ENCODE peak calls at places on chromosomes 13 and 19, in seven cellular contexts. One of them, this sample, is unnamed. For H3K9me3, the result is how much of the 10 kb centered on the place peaks cover.

GRCh38 chr13:33275916-33276315 is 9.6 kb downstream of the STARD13 start:
- DNase-seq in HCT116: no peak
- DNase-seq in effector memory CD4-positive, alpha-beta T cell: no peak
- DNase-seq in CD4-positive, CD25-positive, alpha-beta regulatory T cell: no peak
- DNase-seq in neuronal stem cell: no peak
- DNase-seq in mucosa of descending colon: no peak
- DNase-seq in MM.1S: no peak
- DNase-seq in this sample: no peak

GRCh38 chr13:48316826-48317510 is 13.4 kb downstream of the RB1 start:
- DNase-seq in HCT116: no peak
- DNase-seq in effector memory CD4-positive, alpha-beta T cell: no peak
- DNase-seq in CD4-positive, CD25-positive, alpha-beta regulatory T cell: no peak
- DNase-seq in neuronal stem cell: no peak
- DNase-seq in mucosa of descending colon: no peak
- DNase-seq in MM.1S: no peak
- DNase-seq in this sample: no peak

GRCh38 chr13:28657784-28658538 is 969 bp upstream of the POMP start:
- DNase-seq in HCT116: no peak
- DNase-seq in effector memory CD4-positive, alpha-beta T cell: no peak
- DNase-seq in CD4-positive, CD25-positive, alpha-beta regulatory T cell: peak
- DNase-seq in neuronal stem cell: no peak
- DNase-seq in mucosa of descending colon: no peak
- DNase-seq in MM.1S: no peak
- DNase-seq in this sample: no peak

GRCh38 chr19:12365094-12365371 is 450 bp downstream of the ZNF442 start:
- DNase-seq in HCT116: no peak
- DNase-seq in effector memory CD4-positive, alpha-beta T cell: no peak
- DNase-seq in CD4-positive, CD25-positive, alpha-beta regulatory T cell: no peak
- DNase-seq in neuronal stem cell: no peak
- DNase-seq in mucosa of descending colon: no peak
- DNase-seq in MM.1S: no peak
- DNase-seq in this sample: no peak

GRCh38 chr13:45847554-45848224 is 3.9 kb downstream of the SIAH3 start:
- DNase-seq in HCT116: no peak
- DNase-seq in effector memory CD4-positive, alpha-beta T cell: peak
- DNase-seq in CD4-positive, CD25-positive, alpha-beta regulatory T cell: peak
- DNase-seq in neuronal stem cell: no peak
- DNase-seq in mucosa of descending colon: peak
- DNase-seq in MM.1S: peak
- DNase-seq in this sample: peak

GRCh38 chr19:57103573-57104277 is 16.1 kb upstream of the USP29 start:
- DNase-seq in HCT116: peak
- DNase-seq in effector memory CD4-positive, alpha-beta T cell: peak
- DNase-seq in CD4-positive, CD25-positive, alpha-beta regulatory T cell: peak
- DNase-seq in neuronal stem cell: peak
- DNase-seq in mucosa of descending colon: no peak
- DNase-seq in MM.1S: peak
- DNase-seq in this sample: peak

GRCh38 chr13:49305824-49306425 is 58.2 kb downstream of the CDADC1 start:
- DNase-seq in HCT116: no peak
- DNase-seq in effector memory CD4-positive, alpha-beta T cell: no peak
- DNase-seq in CD4-positive, CD25-positive, alpha-beta regulatory T cell: no peak
- DNase-seq in neuronal stem cell: no peak
- DNase-seq in mucosa of descending colon: no peak
- DNase-seq in MM.1S: no peak
- DNase-seq in this sample: no peak

GRCh38 chr13:40639226-40639681 is 27.2 kb downstream of the FOXO1 start:
- DNase-seq in HCT116: no peak
- DNase-seq in effector memory CD4-positive, alpha-beta T cell: no peak
- DNase-seq in CD4-positive, CD25-positive, alpha-beta regulatory T cell: no peak
- DNase-seq in neuronal stem cell: no peak
- DNase-seq in mucosa of descending colon: no peak
- DNase-seq in MM.1S: no peak
- DNase-seq in this sample: peak

GRCh38 chr19:56707821-56708220 is 36.3 kb upstream of the ZNF835 start:
- DNase-seq in HCT116: no peak
- DNase-seq in effector memory CD4-positive, alpha-beta T cell: no peak
- DNase-seq in CD4-positive, CD25-positive, alpha-beta regulatory T cell: no peak
- DNase-seq in neuronal stem cell: no peak
- DNase-seq in mucosa of descending colon: no peak
- DNase-seq in MM.1S: no peak
- DNase-seq in this sample: no peak

GRCh38 chr13:80131204-80131603 is 209.7 kb downstream of the SPRY2 start:
- DNase-seq in HCT116: no peak
- DNase-seq in effector memory CD4-positive, alpha-beta T cell: no peak
- DNase-seq in CD4-positive, CD25-positive, alpha-beta regulatory T cell: no peak
- DNase-seq in neuronal stem cell: no peak
- DNase-seq in mucosa of descending colon: peak
- DNase-seq in MM.1S: no peak
- DNase-seq in this sample: peak

GRCh38 chr19:30690935-30691505 is 318.8 kb downstream of the ZNF536 start:
- DNase-seq in HCT116: no peak
- DNase-seq in effector memory CD4-positive, alpha-beta T cell: no peak
- DNase-seq in CD4-positive, CD25-positive, alpha-beta regulatory T cell: no peak
- DNase-seq in neuronal stem cell: no peak
- DNase-seq in mucosa of descending colon: no peak
- DNase-seq in MM.1S: no peak
- DNase-seq in this sample: no peak

GRCh38 chr19:11091343-11092153 is 2.3 kb downstream of the LDLR start:
- DNase-seq in HCT116: peak
- DNase-seq in effector memory CD4-positive, alpha-beta T cell: peak
- DNase-seq in CD4-positive, CD25-positive, alpha-beta regulatory T cell: peak
- DNase-seq in neuronal stem cell: no peak
- DNase-seq in mucosa of descending colon: peak
- DNase-seq in MM.1S: no peak
- DNase-seq in this sample: peak

DNA sequence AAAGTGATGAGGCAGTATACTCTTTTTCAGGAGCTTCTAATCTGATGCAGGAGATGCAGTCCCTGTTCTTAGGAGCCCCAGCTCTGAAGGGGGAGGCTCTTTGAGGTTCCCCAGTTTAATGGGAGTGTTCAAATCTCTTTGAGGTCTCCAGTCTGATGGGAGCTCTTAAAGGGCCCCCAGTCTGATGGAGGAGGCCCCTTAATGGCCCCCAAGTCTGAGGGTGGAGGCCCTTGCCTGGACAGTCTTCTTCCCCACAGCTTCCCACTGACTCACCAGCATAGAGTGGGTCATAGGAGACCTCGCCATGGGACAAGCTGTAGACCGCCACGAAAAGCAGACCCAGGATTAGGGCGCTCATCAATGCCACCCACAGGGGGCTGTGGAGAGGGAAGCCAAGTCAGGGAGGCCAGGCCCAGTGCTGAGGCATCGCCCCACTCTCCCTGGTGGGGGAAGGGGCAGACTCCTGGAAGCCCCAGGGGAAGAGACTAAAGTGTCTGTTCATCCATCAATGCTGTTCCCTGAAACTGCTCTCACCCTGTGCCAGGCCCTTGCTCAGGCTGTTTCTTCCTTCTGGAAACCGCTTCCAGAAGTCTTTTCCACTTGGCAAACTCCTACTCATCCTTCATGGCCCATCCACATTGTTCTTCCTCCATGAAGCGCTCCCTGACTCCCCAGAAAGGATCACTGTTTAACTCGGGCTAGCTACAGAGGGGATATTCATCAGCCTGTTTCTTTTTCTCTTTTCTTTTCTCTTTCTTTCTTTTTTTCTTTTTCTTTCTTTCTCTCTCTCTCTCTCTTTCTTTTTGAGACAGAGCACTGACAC is 2.1 kb downstream of the TM6SF2 start:
- DNase-seq in HCT116: no peak
- DNase-seq in effector memory CD4-positive, alpha-beta T cell: no peak
- DNase-seq in CD4-positive, CD25-positive, alpha-beta regulatory T cell: no peak
- DNase-seq in neuronal stem cell: no peak
- DNase-seq in mucosa of descending colon: no peak
- DNase-seq in MM.1S: no peak
- DNase-seq in this sample: no peak
- H3K9me3 ChIP-seq in HCT116: under half
- H3K9me3 ChIP-seq in effector memory CD4-positive, alpha-beta T cell: under half
- H3K9me3 ChIP-seq in CD4-positive, CD25-positive, alpha-beta regulatory T cell: under half
- H3K9me3 ChIP-seq in neuronal stem cell: under half
- H3K9me3 ChIP-seq in mucosa of descending colon: under half
- H3K9me3 ChIP-seq in MM.1S: under half
- H3K9me3 ChIP-seq in this sample: under half

GRCh38 chr19:41657157-41657556 is 30.3 kb upstream of the CEACAM4 start:
- DNase-seq in HCT116: no peak
- DNase-seq in effector memory CD4-positive, alpha-beta T cell: no peak
- DNase-seq in CD4-positive, CD25-positive, alpha-beta regulatory T cell: no peak
- DNase-seq in neuronal stem cell: no peak
- DNase-seq in mucosa of descending colon: no peak
- DNase-seq in MM.1S: peak
- DNase-seq in this sample: no peak
- H3K9me3 ChIP-seq in HCT116: under half
- H3K9me3 ChIP-seq in effector memory CD4-positive, alpha-beta T cell: under half
- H3K9me3 ChIP-seq in CD4-positive, CD25-positive, alpha-beta regulatory T cell: under half
- H3K9me3 ChIP-seq in neuronal stem cell: under half
- H3K9me3 ChIP-seq in mucosa of descending colon: under half
- H3K9me3 ChIP-seq in MM.1S: under half
- H3K9me3 ChIP-seq in this sample: under half

GRCh38 chr13:96491103-96491502 is 401.2 kb downstream of the HS6ST3 start:
- DNase-seq in HCT116: no peak
- DNase-seq in effector memory CD4-positive, alpha-beta T cell: no peak
- DNase-seq in CD4-positive, CD25-positive, alpha-beta regulatory T cell: no peak
- DNase-seq in neuronal stem cell: no peak
- DNase-seq in mucosa of descending colon: no peak
- DNase-seq in MM.1S: no peak
- DNase-seq in this sample: no peak

GRCh38 chr13:96490590-96490989 is 400.7 kb downstream of the HS6ST3 start:
- DNase-seq in HCT116: no peak
- DNase-seq in effector memory CD4-positive, alpha-beta T cell: no peak
- DNase-seq in CD4-positive, CD25-positive, alpha-beta regulatory T cell: no peak
- DNase-seq in neuronal stem cell: no peak
- DNase-seq in mucosa of descending colon: no peak
- DNase-seq in MM.1S: no peak
- DNase-seq in this sample: no peak

GRCh38 chr13:96492758-96493157 is 402.9 kb downstream of the HS6ST3 start:
- DNase-seq in HCT116: no peak
- DNase-seq in effector memory CD4-positive, alpha-beta T cell: no peak
- DNase-seq in CD4-positive, CD25-positive, alpha-beta regulatory T cell: no peak
- DNase-seq in neuronal stem cell: no peak
- DNase-seq in mucosa of descending colon: no peak
- DNase-seq in MM.1S: no peak
- DNase-seq in this sample: no peak
- H3K9me3 ChIP-seq in HCT116: under half
- H3K9me3 ChIP-seq in effector memory CD4-positive, alpha-beta T cell: under half
- H3K9me3 ChIP-seq in CD4-positive, CD25-positive, alpha-beta regulatory T cell: under half
- H3K9me3 ChIP-seq in neuronal stem cell: under half
- H3K9me3 ChIP-seq in mucosa of descending colon: under half
- H3K9me3 ChIP-seq in MM.1S: under half
- H3K9me3 ChIP-seq in this sample: under half

GRCh38 chr13:19305434-19305833 is 123.8 kb upstream of the TUBA3C start:
- DNase-seq in HCT116: no peak
- DNase-seq in effector memory CD4-positive, alpha-beta T cell: no peak
- DNase-seq in CD4-positive, CD25-positive, alpha-beta regulatory T cell: no peak
- DNase-seq in neuronal stem cell: no peak
- DNase-seq in mucosa of descending colon: no peak
- DNase-seq in MM.1S: no peak
- DNase-seq in this sample: no peak
- H3K9me3 ChIP-seq in HCT116: under half
- H3K9me3 ChIP-seq in effector memory CD4-positive, alpha-beta T cell: under half
- H3K9me3 ChIP-seq in CD4-positive, CD25-positive, alpha-beta regulatory T cell: under half
- H3K9me3 ChIP-seq in neuronal stem cell: under half
- H3K9me3 ChIP-seq in mucosa of descending colon: under half
- H3K9me3 ChIP-seq in MM.1S: under half
- H3K9me3 ChIP-seq in this sample: under half

GRCh38 chr13:54945978-54946377 is 1917.4 kb downstream of the OLFM4 start:
- DNase-seq in HCT116: no peak
- DNase-seq in effector memory CD4-positive, alpha-beta T cell: no peak
- DNase-seq in CD4-positive, CD25-positive, alpha-beta regulatory T cell: no peak
- DNase-seq in neuronal stem cell: no peak
- DNase-seq in mucosa of descending colon: no peak
- DNase-seq in MM.1S: no peak
- DNase-seq in this sample: no peak
- H3K9me3 ChIP-seq in HCT116: under half
- H3K9me3 ChIP-seq in effector memory CD4-positive, alpha-beta T cell: under half
- H3K9me3 ChIP-seq in CD4-positive, CD25-positive, alpha-beta regulatory T cell: under half
- H3K9me3 ChIP-seq in neuronal stem cell: under half
- H3K9me3 ChIP-seq in mucosa of descending colon: half or more
- H3K9me3 ChIP-seq in MM.1S: under half
- H3K9me3 ChIP-seq in this sample: under half

GRCh38 chr13:42577538-42577937 is 3.6 kb downstream of the TNFSF11 start:
- DNase-seq in HCT116: no peak
- DNase-seq in effector memory CD4-positive, alpha-beta T cell: no peak
- DNase-seq in CD4-positive, CD25-positive, alpha-beta regulatory T cell: no peak
- DNase-seq in neuronal stem cell: no peak
- DNase-seq in mucosa of descending colon: no peak
- DNase-seq in MM.1S: no peak
- DNase-seq in this sample: no peak

GRCh38 chr13:42575938-42576337 is 2.0 kb downstream of the TNFSF11 start:
- DNase-seq in HCT116: no peak
- DNase-seq in effector memory CD4-positive, alpha-beta T cell: no peak
- DNase-seq in CD4-positive, CD25-positive, alpha-beta regulatory T cell: no peak
- DNase-seq in neuronal stem cell: no peak
- DNase-seq in mucosa of descending colon: no peak
- DNase-seq in MM.1S: no peak
- DNase-seq in this sample: no peak

GRCh38 chr13:42580644-42581043 is 6.7 kb downstream of the TNFSF11 start:
- DNase-seq in HCT116: no peak
- DNase-seq in effector memory CD4-positive, alpha-beta T cell: no peak
- DNase-seq in CD4-positive, CD25-positive, alpha-beta regulatory T cell: no peak
- DNase-seq in neuronal stem cell: no peak
- DNase-seq in mucosa of descending colon: no peak
- DNase-seq in MM.1S: no peak
- DNase-seq in this sample: no peak

GRCh38 chr13:42581427-42581826 is 7.5 kb downstream of the TNFSF11 start:
- DNase-seq in HCT116: no peak
- DNase-seq in effector memory CD4-positive, alpha-beta T cell: no peak
- DNase-seq in CD4-positive, CD25-positive, alpha-beta regulatory T cell: no peak
- DNase-seq in neuronal stem cell: no peak
- DNase-seq in mucosa of descending colon: no peak
- DNase-seq in MM.1S: no peak
- DNase-seq in this sample: no peak
- H3K9me3 ChIP-seq in HCT116: under half
- H3K9me3 ChIP-seq in effector memory CD4-positive, alpha-beta T cell: under half
- H3K9me3 ChIP-seq in CD4-positive, CD25-positive, alpha-beta regulatory T cell: under half
- H3K9me3 ChIP-seq in neuronal stem cell: under half
- H3K9me3 ChIP-seq in mucosa of descending colon: under half
- H3K9me3 ChIP-seq in MM.1S: under half
- H3K9me3 ChIP-seq in this sample: under half

DNA sequence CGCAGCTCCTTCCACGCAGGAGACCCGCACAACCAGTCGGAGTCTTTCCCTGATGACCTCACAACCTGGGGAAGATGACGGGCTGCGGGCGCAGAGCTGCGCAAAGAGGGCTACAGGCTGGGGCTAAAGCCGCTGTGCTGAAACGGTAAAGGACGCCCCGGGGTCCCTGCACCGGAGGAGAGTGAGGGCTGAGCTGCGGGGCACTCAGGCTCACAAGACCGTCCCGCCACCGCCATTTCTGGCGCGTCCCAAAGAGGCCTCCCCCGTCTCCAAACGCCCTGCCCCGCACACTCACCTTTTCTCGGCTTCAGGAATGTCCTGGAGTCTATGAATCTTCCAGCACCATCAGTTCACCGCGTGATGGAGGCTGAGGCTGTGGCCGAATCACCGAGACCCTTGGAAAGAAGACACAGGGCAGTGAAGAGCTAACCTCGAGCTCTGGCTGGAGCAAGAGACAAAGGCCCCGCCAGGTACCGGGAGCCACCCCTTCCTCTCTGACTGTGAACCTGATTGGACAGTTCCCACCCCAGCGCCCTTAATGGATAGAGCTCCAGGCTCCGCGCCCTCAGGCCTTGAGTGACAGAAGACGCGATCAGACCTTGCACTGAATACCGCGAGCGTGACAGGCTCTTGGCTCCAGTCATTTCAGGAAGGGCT is 41.8 kb upstream of the ZNF429 start:
- DNase-seq in HCT116: no peak
- DNase-seq in effector memory CD4-positive, alpha-beta T cell: no peak
- DNase-seq in CD4-positive, CD25-positive, alpha-beta regulatory T cell: peak
- DNase-seq in neuronal stem cell: peak
- DNase-seq in mucosa of descending colon: peak
- DNase-seq in MM.1S: no peak
- DNase-seq in this sample: peak
- H3K9me3 ChIP-seq in HCT116: under half
- H3K9me3 ChIP-seq in effector memory CD4-positive, alpha-beta T cell: under half
- H3K9me3 ChIP-seq in CD4-positive, CD25-positive, alpha-beta regulatory T cell: under half
- H3K9me3 ChIP-seq in neuronal stem cell: under half
- H3K9me3 ChIP-seq in mucosa of descending colon: under half
- H3K9me3 ChIP-seq in MM.1S: under half
- H3K9me3 ChIP-seq in this sample: under half